ENCODE peak calls at places on chromosomes 1 and 21, in four cellular contexts. L is HCT116, U is neural progenitor cell, F is coronary artery. I is an unnamed sample.

GRCh38 chr1:184823080-184823479 is 68.4 kb upstream of the EDEM3 start:
- DNase-seq in L (no peak), U (peak; percentile 70), F (no peak), I (no peak)

GRCh38 chr1:226414098-226414698 is 6.3 kb upstream of the PARP1 start:
- DNase-seq in L (no peak), U (no peak), F (peak; percentile 55), I (no peak)

GRCh38 chr1:111739222-111739983 is at the start of gene INKA2:
- DNase-seq in L (peak; percentile 74), U (peak; percentile 95), F (peak; percentile 92), I (no peak)

GRCh38 chr1:201999625-202000238 is 10.7 kb upstream of the ELF3 start:
- DNase-seq in L (no peak), U (peak; percentile 74), F (no peak), I (no peak)

GRCh38 chr1:180773210-180773865 is 139.4 kb upstream of the KIAA1614 start:
- DNase-seq in L (no peak), U (no peak), F (no peak), I (no peak)

GRCh38 chr1:32962248-32962896 is 2.2 kb downstream of the RNF19B start:
- DNase-seq in L (no peak), U (no peak), F (no peak), I (no peak)

GRCh38 chr1:43431676-43432075 is 22.1 kb downstream of the HYI start:
- DNase-seq in L (no peak), U (no peak), F (no peak), I (no peak)

GRCh38 chr1:9596419-9597123 is 7.9 kb downstream of the TMEM201 start:
- DNase-seq in L (no peak), U (no peak), F (no peak), I (no peak)

GRCh38 chr1:149843302-149844041 is 55.9 kb upstream of the BOLA1 start:
- DNase-seq in L (no peak), U (peak; percentile 31), F (no peak), I (no peak)

GRCh38 chr1:112510340-112510739 is 1.6 kb downstream of the WNT2B start:
- DNase-seq in L (no peak), U (no peak), F (no peak), I (no peak)

GRCh38 chr1:241518447-241519307 is 878 bp downstream of the FH start:
- DNase-seq in L (no peak), U (no peak), F (peak; percentile 75), I (no peak)

GRCh38 chr1:110487676-110488075 is 31.3 kb downstream of the KCNA10 start:
- DNase-seq in L (no peak), U (no peak), F (no peak), I (no peak)

GRCh38 chr1:60989745-60990718 is 92.3 kb upstream of the NFIA start:
- DNase-seq in L (no peak), U (no peak), F (no peak), I (no peak)

GRCh38 chr1:239184581-239185244 is 201.7 kb upstream of the CHRM3 start:
- DNase-seq in L (no peak), U (no peak), F (no peak), I (no peak)

GRCh38 chr21:25863747-25864146 is 129.0 kb downstream of the GABPA start:
- DNase-seq in L (no peak), U (no peak), F (no peak), I (no peak)

GRCh38 chr1:36178479-36179219 is 22.7 kb downstream of the MAP7D1 start:
- DNase-seq in L (no peak), U (peak; percentile 93), F (no peak), I (no peak)

GRCh38 chr1:160078392-160079195 is 2.7 kb upstream of the KCNJ9 start:
- DNase-seq in L (peak; percentile 23), U (peak; percentile 54), F (no peak), I (no peak)

GRCh38 chr1:225772323-225772768 is 5.3 kb upstream of the SRP9 start:
- DNase-seq in L (peak; percentile 79), U (peak; percentile 92), F (peak; percentile 88), I (peak; percentile 67)

DNA sequence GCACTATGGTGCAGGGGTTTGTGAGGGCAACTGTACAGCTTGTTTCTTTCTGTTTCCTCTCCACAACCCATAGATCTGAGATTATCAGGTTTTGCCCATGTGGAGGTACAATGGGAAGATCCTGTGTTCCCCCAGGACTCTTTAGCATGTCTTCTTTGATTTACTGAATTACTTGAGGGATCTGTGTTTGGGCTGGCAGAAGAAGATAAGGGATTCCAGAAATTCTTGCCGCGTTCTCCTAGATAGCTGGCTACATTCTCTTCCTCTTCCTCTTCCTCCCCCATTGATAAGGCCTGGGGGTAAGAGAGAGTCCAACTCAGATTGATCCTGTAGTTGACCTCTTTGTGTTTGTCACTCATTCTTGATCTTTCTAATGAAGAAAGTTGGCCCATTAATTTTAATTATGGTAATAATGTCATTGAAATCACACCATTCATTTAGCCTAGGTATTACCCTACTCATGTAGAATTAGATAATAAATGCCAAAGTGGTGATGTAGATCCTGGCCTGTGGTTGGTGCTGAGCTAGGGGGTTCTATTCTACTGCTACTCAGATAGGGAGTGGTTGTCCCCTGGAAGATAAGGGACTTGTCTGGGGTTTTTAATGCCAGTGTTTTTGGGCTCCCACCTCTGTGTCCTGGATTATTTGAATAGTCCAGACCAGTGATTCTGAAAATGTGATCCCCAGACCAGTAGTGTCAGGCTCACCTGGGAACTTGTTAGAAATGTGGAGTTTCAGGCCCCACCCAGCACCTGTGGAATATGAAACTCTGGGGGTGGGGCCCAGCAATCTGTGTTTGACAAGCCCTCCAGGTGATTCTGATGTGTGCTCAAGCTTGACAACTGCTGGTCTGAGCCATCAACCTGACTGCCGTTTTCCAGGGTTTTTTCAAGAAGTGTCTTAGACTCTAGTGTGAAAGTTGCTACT is 122.2 kb downstream of the NOS1AP start:
- DNase-seq in L (no peak), U (no peak), F (no peak), I (peak; percentile 14)
- H3K27ac ChIP-seq in L (no peak overlapping the region), U (no peak overlapping the region), F (no peak overlapping the region), I (no peak overlapping the region)

GRCh38 chr1:198267056-198267455 is 110.3 kb downstream of the NEK7 start:
- DNase-seq in L (no peak), U (no peak), F (no peak), I (no peak)
- H3K27ac ChIP-seq in L (no peak overlapping the region), U (no peak overlapping the region), F (no peak overlapping the region), I (no peak overlapping the region)

DNA sequence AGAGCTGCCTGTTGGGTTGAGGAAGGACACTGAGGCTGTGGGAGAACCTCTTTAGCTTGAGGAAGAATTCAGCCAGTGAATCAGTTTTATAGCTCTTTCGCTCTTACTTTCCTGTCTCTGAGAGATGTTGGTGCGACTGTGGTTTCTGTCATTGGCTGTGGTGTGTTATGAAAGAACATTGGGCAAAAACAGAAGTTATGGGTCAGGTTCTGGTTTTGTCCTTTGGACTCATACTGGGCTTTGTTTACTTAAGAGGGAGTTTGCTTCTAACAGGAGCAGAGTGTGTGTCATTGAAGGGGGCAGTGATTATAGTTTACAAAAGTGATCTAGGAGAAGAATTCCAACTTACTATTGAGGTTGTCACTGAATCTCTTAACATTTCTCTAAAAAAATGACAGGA is 97.0 kb downstream of the TLR5 start:
- DNase-seq in L (no peak), U (no peak), F (no peak), I (no peak)
- H3K27ac ChIP-seq in L (no peak overlapping the region), U (no peak overlapping the region), F (no peak overlapping the region), I (no peak overlapping the region)

DNA sequence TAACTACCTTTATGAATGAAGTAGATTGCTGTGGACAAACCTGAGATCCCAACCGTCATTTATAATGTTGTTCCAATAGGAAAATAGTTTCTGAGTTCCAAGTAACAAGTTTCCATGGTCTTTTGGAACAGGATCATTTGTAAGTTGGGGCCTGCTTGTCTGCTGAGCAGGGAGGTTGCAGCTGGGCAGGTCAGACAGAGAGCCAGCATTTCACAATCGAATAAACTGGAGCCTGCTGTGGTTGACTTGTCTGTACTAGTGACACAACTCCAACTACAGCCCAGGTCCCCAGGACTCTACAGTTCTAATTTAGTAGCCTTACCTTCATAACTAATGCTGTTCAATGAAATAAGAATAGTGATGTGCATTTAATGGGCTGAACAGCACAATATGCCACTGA is 18.6 kb upstream of the RALGPS2 start:
- DNase-seq in L (no peak), U (no peak), F (no peak), I (no peak)
- H3K27ac ChIP-seq in L (no peak overlapping the region), U (no peak overlapping the region), F (no peak overlapping the region), I (no peak overlapping the region)

DNA sequence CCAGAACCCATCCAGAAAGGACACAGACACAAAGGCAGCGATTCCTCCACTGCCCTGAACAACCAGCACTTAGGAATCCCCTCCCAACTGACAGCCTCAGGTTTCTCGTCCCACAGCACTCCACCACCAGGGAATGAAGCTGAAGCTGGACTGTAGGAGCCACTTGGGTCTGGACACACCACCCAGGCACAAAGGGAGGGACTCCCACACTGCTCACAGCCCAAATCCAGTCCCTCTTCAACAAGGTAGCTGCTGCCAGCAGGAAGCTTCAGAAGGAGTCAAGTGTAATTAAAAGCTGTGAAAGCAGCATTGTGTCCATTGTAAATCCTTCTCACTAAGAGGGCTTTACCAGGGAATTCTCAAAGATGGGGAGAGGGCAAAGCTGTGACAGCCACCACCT is 29.0 kb downstream of the LMX1A start:
- DNase-seq in L (no peak), U (no peak), F (no peak), I (no peak)
- H3K27ac ChIP-seq in L (no peak overlapping the region), U (no peak overlapping the region), F (no peak overlapping the region), I (no peak overlapping the region)

I was measured in epithelial cell of prostate.